ENCODE peak calls at places on chromosomes 1 and 21, in four cellular contexts. H is GM12864; M is BJ; L is naive thymus-derived CD8-positive, alpha-beta T cell. S is an unnamed sample.

GRCh38 chr1:41714613-41715389 is 203.9 kb downstream of the HIVEP3 start:
- DNase-seq in H (no peak), L (no peak), M (no peak), S (no peak)

GRCh38 chr1:17765444-17766411 is 10.6 kb downstream of the ACTL8 start:
- DNase-seq in M (peak), H (no peak), L (no peak), S (no peak)

GRCh38 chr1:205360166-205360565 is 3.4 kb upstream of the KLHDC8A start:
- DNase-seq in M (no peak), H (no peak), L (no peak), S (no peak)

GRCh38 chr1:169339773-169340172 is 27.8 kb downstream of the NME7 start:
- DNase-seq in H (no peak), M (no peak), L (no peak), S (no peak)

GRCh38 chr1:915295-916172 is 8.2 kb upstream of the SAMD11 start:
- DNase-seq in L (peak), M (no peak), H (no peak), S (no peak)

GRCh38 chr1:190019717-190020116 is 457.9 kb downstream of the BRINP3 start:
- DNase-seq in L (no peak), M (no peak), H (no peak), S (no peak)

GRCh38 chr21:39633770-39634181 is 21.0 kb downstream of the B3GALT5 start:
- DNase-seq in L (no peak), M (peak), H (no peak), S (peak)

GRCh38 chr1:209012443-209013196 is 570.9 kb upstream of the CAMK1G start:
- DNase-seq in H (no peak), M (no peak), L (no peak), S (no peak)

GRCh38 chr1:176811896-176812295 is 348.9 kb downstream of the PAPPA2 start:
- DNase-seq in H (no peak), L (no peak), M (no peak), S (no peak)

GRCh38 chr1:89724369-89725015 is 91.6 kb downstream of the LRRC8C start:
- DNase-seq in H (peak), M (no peak), L (no peak), S (no peak)

GRCh38 chr21:42319851-42320602 is 4.8 kb upstream of the TFF3 start:
- DNase-seq in M (no peak), H (no peak), L (no peak), S (no peak)

GRCh38 chr1:70945266-70945665 is 102.3 kb downstream of the PTGER3 start:
- DNase-seq in M (no peak), L (no peak), H (no peak), S (no peak)

GRCh38 chr1:203322480-203323179 is 17.3 kb downstream of the BTG2 start:
- DNase-seq in L (no peak), M (no peak), H (no peak), S (no peak)

GRCh38 chr1:70675737-70676156 is 264.7 kb downstream of the CTH start:
- DNase-seq in L (no peak), H (no peak), M (no peak), S (no peak)

GRCh38 chr1:215530401-215530984 is 36.6 kb upstream of the KCTD3 start:
- DNase-seq in H (no peak), M (no peak), L (no peak), S (no peak)

GRCh38 chr1:19442150-19443096 is 42.9 kb downstream of the CAPZB start:
- DNase-seq in L (no peak), H (no peak), M (no peak), S (no peak)

GRCh38 chr1:178500936-178501554 is 4.3 kb upstream of the CLEC20A start:
- DNase-seq in H (no peak), M (no peak), L (no peak), S (no peak)

GRCh38 chr21:21232320-21232719 is 234.1 kb downstream of the NCAM2 start:
- DNase-seq in H (no peak), L (no peak), M (peak), S (peak)

GRCh38 chr1:63775418-63776127 is 1.8 kb downstream of the ROR1 start:
- DNase-seq in H (no peak), L (no peak), M (no peak), S (no peak)

GRCh38 chr1:219523411-219523810 is 89.5 kb downstream of the ZC3H11B start:
- DNase-seq in L (no peak), H (no peak), M (no peak), S (no peak)

GRCh38 chr21:23951251-23951650 is 1656.0 kb downstream of the MRPL39 start:
- DNase-seq in L (no peak), M (no peak), H (no peak), S (no peak)

GRCh38 chr1:226274138-226274537 is 34.8 kb downstream of the LIN9 start:
- DNase-seq in H (no peak), L (no peak), M (no peak), S (no peak)

GRCh38 chr1:91854852-91855251 is 31.1 kb downstream of the TGFBR3 start:
- DNase-seq in H (no peak), M (no peak), L (no peak), S (no peak)

GRCh38 chr1:6281511-6282402 is 20.9 kb upstream of the GPR153 start:
- DNase-seq in L (no peak), M (no peak), H (no peak), S (no peak)

GRCh38 chr1:16139473-16139962 is 16.4 kb downstream of the EPHA2 start:
- DNase-seq in L (no peak), H (no peak), M (no peak), S (peak)

GRCh38 chr21:42149656-42150457 is 69.1 kb upstream of the ABCG1 start:
- DNase-seq in M (no peak), L (no peak), H (no peak), S (no peak)

GRCh38 chr1:181855380-181855779 is 206.1 kb downstream of the ZNF648 start:
- DNase-seq in H (no peak), L (no peak), M (no peak), S (no peak)

GRCh38 chr1:113940365-113941244 is 11.5 kb downstream of the HIPK1 start:
- DNase-seq in M (no peak), H (no peak), L (peak), S (no peak)

GRCh38 chr21:37829447-37829846 is 86.8 kb downstream of the KCNJ6 start:
- DNase-seq in L (no peak), M (no peak), H (no peak), S (no peak)

GRCh38 chr1:33306061-33306460 is 14.8 kb downstream of the A3GALT2 start:
- DNase-seq in L (no peak), H (no peak), M (no peak), S (no peak)

GRCh38 chr1:38210612-38211177 is 164.1 kb upstream of the POU3F1 start:
- DNase-seq in H (no peak), L (no peak), M (no peak), S (no peak)

GRCh38 chr1:37477946-37478345 is 3.6 kb downstream of the ZC3H12A start:
- DNase-seq in L (no peak), M (no peak), H (no peak), S (no peak)

GRCh38 chr1:156655151-156655903 is 13.4 kb downstream of the BCAN start:
- DNase-seq in H (no peak), L (peak), M (no peak), S (no peak)

GRCh38 chr1:212456166-212456528 is 23.4 kb downstream of the NENF start:
- DNase-seq in H (no peak), M (no peak), L (no peak), S (no peak)

GRCh38 chr21:16040601-16041000 is 310.8 kb downstream of the USP25 start:
- DNase-seq in M (no peak), H (no peak), L (no peak), S (no peak)

GRCh38 chr1:42940851-42941639 is 17.6 kb downstream of the SLC2A1 start:
- DNase-seq in M (peak), L (no peak), H (no peak), S (peak)